ENCODE peak calls at places on chromosomes 1 and 21, in seven cellular contexts. C is AG09319; B is activated T-cell treated with anti-CD3 and anti-CD28 coated beads for 1 hour; P is HEK293T; M is MM.1S; Q is fibroblast of the aortic adventitia; D is naive thymus-derived CD8-positive, alpha-beta T cell. S is an unnamed sample.

GRCh38 chr1:39167632-39168209 is 36.8 kb upstream of the MACF1 start:
- DNase-seq in D (no peak), P (no peak), M (no peak), B (no peak), C (no peak), Q (peak; percentile 58), S (no peak)

GRCh38 chr21:36155603-36156338 is 853 bp upstream of the DOP1B start:
- DNase-seq in Q (no peak), P (no peak), C (no peak), M (no peak), D (no peak), B (no peak), S (peak; percentile 51)

GRCh38 chr1:110159160-110159559 is 8.9 kb downstream of the SLC6A17 start:
- DNase-seq in B (no peak), Q (no peak), C (no peak), M (no peak), P (no peak), D (no peak), S (peak; percentile 74)

GRCh38 chr21:34086887-34087306 is 13.5 kb downstream of the MRPS6 start:
- DNase-seq in P (no peak), Q (no peak), D (peak; percentile 14), C (no peak), B (no peak), M (no peak), S (no peak)

GRCh38 chr1:19423130-19423529 is 62.2 kb downstream of the CAPZB start:
- DNase-seq in D (no peak), M (no peak), B (no peak), C (no peak), P (no peak), Q (no peak), S (no peak)

GRCh38 chr1:94617139-94617805 is 75.7 kb upstream of the F3 start:
- DNase-seq in D (no peak), M (no peak), P (no peak), Q (no peak), C (no peak), B (no peak), S (no peak)

GRCh38 chr21:25385912-25386474 is 221.3 kb downstream of the MRPL39 start:
- DNase-seq in B (no peak), D (no peak), M (peak; percentile 36), P (peak; percentile 54), Q (peak; percentile 83), C (peak; percentile 37), S (peak; percentile 70)

GRCh38 chr1:96579639-96580038 is 141.9 kb upstream of the PTBP2 start:
- DNase-seq in P (no peak), C (no peak), M (no peak), Q (peak; percentile 32), D (no peak), B (no peak), S (no peak)

GRCh38 chr1:209840611-209841010 is 12.8 kb downstream of the UTP25 start:
- DNase-seq in C (no peak), D (no peak), Q (peak; percentile 20), B (no peak), M (no peak), P (no peak), S (no peak)

GRCh38 chr1:89762801-89763648 is 57.8 kb upstream of the LRRC8D start:
- DNase-seq in D (peak; percentile 84), B (peak; percentile 80), P (peak; percentile 94), C (peak; percentile 66), M (peak; percentile 82), Q (peak; percentile 84), S (peak; percentile 72)

GRCh38 chr1:178382372-178382771 is 114.4 kb downstream of the CLEC20A start:
- DNase-seq in P (no peak), D (no peak), M (no peak), B (no peak), C (no peak), Q (peak; percentile 3), S (no peak)

GRCh38 chr21:17612023-17612564 is 607 bp downstream of the BTG3 start:
- DNase-seq in M (peak; percentile 33), D (peak; percentile 4), Q (peak; percentile 64), B (peak; percentile 8), C (no peak), P (no peak), S (no peak)

GRCh38 chr1:162631546-162632233 is 574 bp upstream of the DDR2 start:
- DNase-seq in B (no peak), P (peak; percentile 65), C (no peak), Q (peak; percentile 84), D (no peak), M (no peak), S (peak; percentile 58)

GRCh38 chr1:21294266-21295058 is 4.2 kb upstream of the ECE1 start:
- DNase-seq in B (peak; percentile 72), Q (no peak), C (no peak), D (peak; percentile 93), P (no peak), M (peak; percentile 96), S (no peak)

GRCh38 chr1:52191395-52191965 is 49.6 kb downstream of the ZFYVE9 start:
- DNase-seq in P (no peak), B (no peak), M (no peak), D (no peak), Q (peak; percentile 27), C (no peak), S (no peak)

GRCh38 chr1:90995495-90995894 is 26.3 kb downstream of the ZNF644 start:
- DNase-seq in B (no peak), M (no peak), C (no peak), P (no peak), Q (no peak), D (no peak), S (no peak)

GRCh38 chr1:155396874-155397476 is 76.3 kb downstream of the RUSC1 start:
- DNase-seq in Q (peak; percentile 49), D (no peak), B (no peak), C (no peak), M (no peak), P (no peak), S (no peak)

GRCh38 chr1:228555074-228555989 is 68.2 kb downstream of the RNF187 start:
- DNase-seq in D (peak; percentile 29), P (no peak), B (no peak), M (no peak), Q (no peak), C (no peak), S (no peak)

GRCh38 chr1:155940993-155941844 is at the start of gene RXFP4:
- DNase-seq in M (peak; percentile 48), D (no peak), C (no peak), P (no peak), Q (peak; percentile 53), B (no peak), S (peak; percentile 36)

GRCh38 chr1:198623920-198624647 is 14.8 kb upstream of the PTPRC start:
- DNase-seq in Q (peak; percentile 80), D (peak; percentile 20), P (no peak), C (no peak), B (no peak), M (no peak), S (no peak)

GRCh38 chr1:62131093-62131725 is 63.4 kb upstream of the L1TD1 start:
- DNase-seq in Q (peak; percentile 75), C (peak; percentile 24), M (peak; percentile 68), D (no peak), B (no peak), P (peak; percentile 88), S (peak; percentile 74)

GRCh38 chr1:16184557-16185303 is 27.7 kb downstream of the ARHGEF19 start:
- DNase-seq in P (no peak), C (no peak), B (no peak), Q (no peak), D (no peak), M (no peak), S (no peak)

GRCh38 chr1:227748496-227749182 is 13.4 kb downstream of the SNAP47 start:
- DNase-seq in C (no peak), Q (peak; percentile 78), D (no peak), M (no peak), P (no peak), B (no peak), S (no peak)

GRCh38 chr1:44721521-44722361 is 9.2 kb downstream of the RNU5D-1 start:
- DNase-seq in Q (peak; percentile 93), P (peak; percentile 80), D (peak; percentile 81), C (no peak), B (peak; percentile 50), M (peak; percentile 92), S (peak; percentile 77)

GRCh38 chr1:87867631-87868030 is 539.0 kb downstream of the LMO4 start:
- DNase-seq in D (no peak), C (peak; percentile 2), P (no peak), B (no peak), M (no peak), Q (peak; percentile 55), S (no peak)

GRCh38 chr1:24555591-24556413 is at the start of gene NCMAP:
- DNase-seq in D (no peak), P (no peak), C (no peak), B (peak; percentile 52), M (peak; percentile 32), Q (no peak), S (no peak)

GRCh38 chr1:165384016-165384415 is 27.5 kb upstream of the LMX1A start:
- DNase-seq in B (no peak), C (no peak), M (no peak), Q (no peak), D (no peak), P (no peak), S (peak; percentile 89)

S was measured in G401.